ENCODE peak calls at places on chromosomes 2 and 18, in four cellular contexts. One of them, this sample, is unnamed.
A peak's percentile ranks its signal among the peaks of the same experiment; 100 is the strongest.

GRCh38 chr18:62386616-62387015 is 61.5 kb downstream of the TNFRSF11A start:
- DNase-seq in HT1080: no peak
- DNase-seq in Ammon's horn: no peak
- DNase-seq in GM23248: no peak
- DNase-seq in this sample: no peak

GRCh38 chr2:102304711-102305591 is 6.4 kb upstream of the IL1RL1 start:
- DNase-seq in HT1080: no peak
- DNase-seq in Ammon's horn: no peak
- DNase-seq in GM23248: no peak
- DNase-seq in this sample: no peak

GRCh38 chr2:7701807-7702206 is 784.6 kb downstream of the RNF144A start:
- DNase-seq in HT1080: no peak
- DNase-seq in Ammon's horn: no peak
- DNase-seq in GM23248: no peak
- DNase-seq in this sample: no peak

GRCh38 chr2:25557179-25558036 is 116.0 kb downstream of the DTNB start:
- DNase-seq in HT1080: peak; percentile 23
- DNase-seq in Ammon's horn: no peak
- DNase-seq in GM23248: no peak
- DNase-seq in this sample: no peak

GRCh38 chr2:239757154-239757760 is 267.9 kb downstream of the NDUFA10 start:
- DNase-seq in HT1080: no peak
- DNase-seq in Ammon's horn: no peak
- DNase-seq in GM23248: no peak
- DNase-seq in this sample: no peak

GRCh38 chr2:40244251-40245010 is 207.5 kb downstream of the SLC8A1 start:
- DNase-seq in HT1080: peak; percentile 50
- DNase-seq in Ammon's horn: peak; percentile 55
- DNase-seq in GM23248: peak; percentile 77
- DNase-seq in this sample: peak; percentile 67

GRCh38 chr2:42328148-42328833 is 32.7 kb downstream of the COX7A2L start:
- DNase-seq in HT1080: peak; percentile 32
- DNase-seq in Ammon's horn: no peak
- DNase-seq in GM23248: peak; percentile 60
- DNase-seq in this sample: peak; percentile 49

GRCh38 chr2:179655627-179656026 is 205.8 kb downstream of the ZNF385B start:
- DNase-seq in HT1080: peak; percentile 13
- DNase-seq in Ammon's horn: no peak
- DNase-seq in GM23248: peak; percentile 72
- DNase-seq in this sample: peak; percentile 26

GRCh38 chr2:216872040-216872439 is 12.2 kb upstream of the TNP1 start:
- DNase-seq in HT1080: no peak
- DNase-seq in Ammon's horn: no peak
- DNase-seq in GM23248: no peak
- DNase-seq in this sample: no peak

GRCh38 chr2:214881647-214882205 is 72.2 kb upstream of the BARD1 start:
- DNase-seq in HT1080: no peak
- DNase-seq in Ammon's horn: peak; percentile 44
- DNase-seq in GM23248: peak; percentile 23
- DNase-seq in this sample: no peak

GRCh38 chr18:73552171-73552570 is 595.5 kb downstream of the FBXO15 start:
- DNase-seq in HT1080: no peak
- DNase-seq in Ammon's horn: no peak
- DNase-seq in GM23248: no peak
- DNase-seq in this sample: no peak